ENCODE peak calls at places on chromosomes 12 and 14, in seven cellular contexts. D is H1, I is IMR-90, Q is trophoblast cell, K is H9, V is mesendoderm, M is mesenchymal stem cell. Y is an unnamed sample.

GRCh38 chr14:34911209-34912150 is 36.3 kb upstream of the BAZ1A start:
- DNase-seq in M (peak; percentile 52), Q (no peak), I (peak; percentile 72), V (no peak), K (no peak), D (no peak), Y (no peak)

GRCh38 chr12:47033797-47034555 is 45.4 kb upstream of the PCED1B start:
- DNase-seq in M (no peak), D (no peak), K (no peak), V (no peak), Q (peak; percentile 94), I (no peak), Y (no peak)

GRCh38 chr14:50772361-50772760 is 58.6 kb downstream of the NIN start:
- DNase-seq in D (no peak), I (peak; percentile 80), M (no peak), V (no peak), K (no peak), Q (no peak), Y (no peak)

GRCh38 chr14:56120091-56120632 is 2.0 kb downstream of the PELI2 start:
- DNase-seq in M (peak; percentile 52), V (peak; percentile 27), Q (no peak), K (no peak), I (peak; percentile 46), D (no peak), Y (no peak)

GRCh38 chr12:83462419-83462818 is 775.7 kb downstream of the TMTC2 start:
- DNase-seq in M (no peak), Q (no peak), K (no peak), I (no peak), D (no peak), V (peak; percentile 19), Y (no peak)

GRCh38 chr14:69483765-69484443 is 624 bp upstream of the PLEKHD1 start:
- DNase-seq in V (peak; percentile 57), K (peak; percentile 56), I (peak; percentile 13), M (peak; percentile 27), Q (no peak), D (no peak), Y (peak; percentile 31)

GRCh38 chr14:105448706-105449111 is 25.9 kb upstream of the CRIP2 start:
- DNase-seq in K (peak; percentile 81), M (peak; percentile 60), V (peak; percentile 65), D (peak; percentile 21), I (peak; percentile 47), Q (peak; percentile 51), Y (peak; percentile 37)

GRCh38 chr12:25977047-25977446 is 18.6 kb downstream of the RASSF8 start:
- DNase-seq in M (no peak), I (peak; percentile 77), V (no peak), Q (peak; percentile 37), D (no peak), K (no peak), Y (no peak)

GRCh38 chr12:111842556-111843396 is 748 bp downstream of the MAPKAPK5 start:
- DNase-seq in I (no peak), D (no peak), M (peak; percentile 37), Q (peak; percentile 17), K (no peak), V (peak; percentile 44), Y (no peak)

GRCh38 chr12:124928912-124929530 is 14.6 kb upstream of the UBC start:
- DNase-seq in Q (peak; percentile 73), D (no peak), K (no peak), I (no peak), M (no peak), V (no peak), Y (no peak)

GRCh38 chr12:126156806-126157574 is 1091.8 kb downstream of the AACS start:
- DNase-seq in M (no peak), I (no peak), D (peak; percentile 3), K (peak; percentile 87), V (peak; percentile 54), Q (no peak), Y (no peak)

GRCh38 chr14:48983355-48983888 is 602.8 kb downstream of the RPS29 start:
- DNase-seq in D (no peak), K (no peak), I (no peak), Q (no peak), M (no peak), V (no peak), Y (no peak)

GRCh38 chr12:90826031-90826430 is 128.9 kb downstream of the CCER1 start:
- DNase-seq in M (no peak), Q (no peak), V (no peak), K (no peak), D (no peak), I (no peak), Y (no peak)

GRCh38 chr12:26832817-26833691 is at the start of gene ITPR2:
- DNase-seq in Q (peak; percentile 97), V (peak; percentile 96), M (peak; percentile 96), D (peak; percentile 73), I (peak; percentile 78), K (peak; percentile 97), Y (peak; percentile 85)

GRCh38 chr12:116603516-116603915 is 44.3 kb downstream of the MAP1LC3B2 start:
- DNase-seq in D (no peak), M (no peak), K (no peak), Q (no peak), I (no peak), V (peak; percentile 81), Y (no peak)

GRCh38 chr12:107847430-107847829 is 72.9 kb downstream of the ASCL4 start:
- DNase-seq in K (no peak), I (no peak), V (no peak), D (no peak), M (no peak), Q (no peak), Y (no peak)

GRCh38 chr12:89252284-89252683 is 100.0 kb downstream of the DUSP6 start:
- DNase-seq in M (peak; percentile 83), D (no peak), Q (no peak), K (no peak), V (no peak), I (peak; percentile 76), Y (no peak)

GRCh38 chr14:23557946-23558345 is 1.9 kb downstream of the THTPA start:
- DNase-seq in V (no peak), D (no peak), I (no peak), K (no peak), Q (no peak), M (no peak), Y (no peak)

GRCh38 chr12:22287056-22287455 is 47.5 kb downstream of the ST8SIA1 start:
- DNase-seq in V (no peak), M (peak; percentile 14), I (no peak), K (no peak), Q (no peak), D (no peak), Y (no peak)

GRCh38 chr12:124474709-124475108 is 92.7 kb downstream of the NCOR2 start:
- DNase-seq in Q (no peak), D (no peak), V (no peak), M (no peak), K (no peak), I (no peak), Y (no peak)

GRCh38 chr14:104586832-104587620 is 7.5 kb downstream of the C14orf180 start:
- DNase-seq in K (no peak), M (no peak), Q (no peak), D (no peak), V (no peak), I (no peak), Y (no peak)

GRCh38 chr14:92542766-92543554 is 29.4 kb downstream of the RIN3 start:
- DNase-seq in K (no peak), M (no peak), Q (no peak), V (no peak), I (no peak), D (no peak), Y (no peak)
- H3K23ac ChIP-seq in K (no peak overlapping the region), M (no peak overlapping the region), Q (no peak overlapping the region), V (no peak overlapping the region), I (no peak overlapping the region), D (no peak overlapping the region), Y (no peak overlapping the region)

GRCh38 chr12:49667319-49668090 is 39.7 kb downstream of the FMNL3 start:
- DNase-seq in D (no peak), Q (no peak), M (peak; percentile 72), V (no peak), I (peak; percentile 73), K (no peak), Y (no peak)
- H3K4me1 ChIP-seq in D (peaks cover 4% of the 10 kb centered on the region), Q (peaks cover 13% of the 10 kb centered on the region), M (peaks cover 24% of the 10 kb centered on the region), V (peaks cover 12% of the 10 kb centered on the region), I (peaks cover 35% of the 10 kb centered on the region), K (peaks cover 6% of the 10 kb centered on the region), Y (peaks cover 3% of the 10 kb centered on the region)

DNA sequence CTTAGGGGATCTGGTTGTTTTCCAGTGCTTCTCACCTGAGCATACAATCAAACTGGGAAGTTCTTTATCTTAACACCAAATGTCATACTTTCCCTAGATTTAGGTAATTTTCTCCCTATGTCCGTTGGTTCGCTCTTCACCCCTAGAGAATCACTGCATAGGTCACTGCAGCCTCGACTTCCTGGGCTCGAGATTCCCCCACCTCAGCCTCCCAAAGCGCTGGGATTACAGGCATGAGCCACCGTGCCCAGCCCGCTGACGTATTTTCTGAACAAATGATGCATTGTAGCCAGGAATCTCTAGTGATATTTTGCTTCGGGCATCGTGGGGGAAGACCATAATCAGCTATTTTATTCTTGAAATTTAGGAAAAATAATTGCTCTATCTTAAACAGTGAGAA is 1.1 kb upstream of the RPL41 start:
- DNase-seq in D (no peak), K (peak; percentile 59), I (peak; percentile 19), Q (peak; percentile 27), V (peak; percentile 51), M (no peak), Y (no peak)
- H2BK120ac ChIP-seq in D (no peak overlapping the region), K (no peak overlapping the region), I (peak overlapping the region; percentile 9), Q (no peak overlapping the region), V (no peak overlapping the region), M (no peak overlapping the region), Y (no peak overlapping the region)

GRCh38 chr14:88551936-88552565 is 2.8 kb downstream of the PTPN21 start:
- DNase-seq in D (no peak), M (peak; percentile 23), K (peak; percentile 54), Q (no peak), V (peak; percentile 42), I (peak; percentile 19), Y (no peak)

GRCh38 chr14:88552859-88553258 is 1.9 kb downstream of the PTPN21 start:
- DNase-seq in Q (no peak), D (no peak), M (no peak), I (no peak), V (no peak), K (no peak), Y (no peak)

GRCh38 chr14:88550078-88550477 is 4.7 kb downstream of the PTPN21 start:
- DNase-seq in Q (no peak), K (no peak), V (no peak), I (no peak), D (no peak), M (no peak), Y (no peak)

GRCh38 chr14:88553886-88554457 is 835 bp downstream of the PTPN21 start:
- DNase-seq in D (no peak), Q (no peak), M (peak; percentile 37), I (peak; percentile 8), V (peak; percentile 23), K (no peak), Y (no peak)

DNA sequence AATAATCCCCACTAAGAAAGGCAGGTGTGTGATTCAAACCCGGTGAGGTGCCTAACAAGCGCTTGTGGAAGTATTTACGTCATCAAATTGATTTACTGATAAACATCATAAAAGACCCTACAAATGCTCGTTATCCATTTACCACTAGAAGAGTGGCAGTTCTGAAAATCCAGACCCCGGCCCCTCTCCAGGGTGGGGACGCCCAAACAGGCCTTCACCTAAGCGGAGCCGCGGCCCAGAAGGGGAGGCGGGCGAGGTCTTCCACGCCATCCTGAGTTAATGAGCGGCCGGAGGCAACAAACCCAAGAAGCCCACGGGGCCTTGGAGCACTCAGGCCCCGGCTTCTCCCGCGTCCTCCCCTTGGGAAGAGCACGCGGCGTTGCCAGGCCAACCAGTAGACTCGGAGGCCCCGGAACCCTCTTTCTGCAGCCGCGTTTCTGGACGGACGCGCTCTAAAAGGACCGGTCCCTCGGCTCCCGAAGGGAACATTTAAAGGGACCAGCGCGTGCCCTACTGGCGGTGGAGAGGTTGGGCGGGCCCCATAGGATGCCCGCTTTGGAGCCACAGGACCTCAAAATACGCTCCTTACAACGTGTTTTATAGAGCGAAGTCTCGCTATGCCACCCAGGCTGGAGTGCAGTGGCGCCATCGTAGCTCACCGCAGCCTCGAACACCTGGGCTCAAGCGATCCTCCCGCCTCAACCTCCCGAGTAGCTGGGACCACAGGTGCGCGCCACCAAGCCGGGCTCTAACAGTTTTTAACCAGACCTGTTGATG is 3.5 kb downstream of the PTPN21 start:
- DNase-seq in M (peak; percentile 78), K (peak; percentile 86), V (peak; percentile 91), I (peak; percentile 82), Q (peak; percentile 61), D (no peak), Y (peak; percentile 73)
- H3K23ac ChIP-seq in M (no peak overlapping the region), K (no peak overlapping the region), V (no peak overlapping the region), I (peak overlapping the region; percentile 91), Q (no peak overlapping the region), D (no peak overlapping the region), Y (peak overlapping the region; percentile 5)

Y was measured in neuronal stem cell.